ENCODE peak calls at places on chromosomes 12 and 14, in nine cellular contexts. One of them, this sample, is unnamed.

GRCh38 chr12:116434155-116435065 is 124.8 kb upstream of the MAP1LC3B2 start:
- DNase-seq in CD8-positive, alpha-beta memory T cell: no peak
- DNase-seq in Peyer's patch: peak; percentile 81
- DNase-seq in RWPE2: peak; percentile 80
- DNase-seq in IMR-90: peak; percentile 92
- DNase-seq in HepG2: no peak
- DNase-seq in neuronal stem cell: no peak
- DNase-seq in mesenchymal stem cell: peak; percentile 98
- DNase-seq in GM23248: peak; percentile 97
- DNase-seq in this sample: no peak

GRCh38 chr12:89344043-89344861 is 8.0 kb downstream of the DUSP6 start:
- DNase-seq in CD8-positive, alpha-beta memory T cell: no peak
- DNase-seq in Peyer's patch: no peak
- DNase-seq in RWPE2: no peak
- DNase-seq in IMR-90: no peak
- DNase-seq in HepG2: peak; percentile 68
- DNase-seq in neuronal stem cell: no peak
- DNase-seq in mesenchymal stem cell: no peak
- DNase-seq in GM23248: no peak
- DNase-seq in this sample: no peak

GRCh38 chr12:43337571-43338497 is 214.2 kb downstream of the ADAMTS20 start:
- DNase-seq in CD8-positive, alpha-beta memory T cell: no peak
- DNase-seq in Peyer's patch: no peak
- DNase-seq in RWPE2: no peak
- DNase-seq in IMR-90: peak; percentile 25
- DNase-seq in HepG2: no peak
- DNase-seq in neuronal stem cell: no peak
- DNase-seq in mesenchymal stem cell: no peak
- DNase-seq in GM23248: peak; percentile 66
- DNase-seq in this sample: no peak

GRCh38 chr12:91630118-91630517 is 447.5 kb upstream of the DCN start:
- DNase-seq in CD8-positive, alpha-beta memory T cell: no peak
- DNase-seq in Peyer's patch: no peak
- DNase-seq in RWPE2: no peak
- DNase-seq in IMR-90: no peak
- DNase-seq in HepG2: no peak
- DNase-seq in neuronal stem cell: no peak
- DNase-seq in mesenchymal stem cell: no peak
- DNase-seq in GM23248: no peak
- DNase-seq in this sample: no peak

GRCh38 chr12:94172031-94172430 is 23.7 kb downstream of the PLXNC1 start:
- DNase-seq in CD8-positive, alpha-beta memory T cell: no peak
- DNase-seq in Peyer's patch: no peak
- DNase-seq in RWPE2: no peak
- DNase-seq in IMR-90: peak; percentile 46
- DNase-seq in HepG2: peak; percentile 15
- DNase-seq in neuronal stem cell: no peak
- DNase-seq in mesenchymal stem cell: peak; percentile 87
- DNase-seq in GM23248: peak; percentile 10
- DNase-seq in this sample: no peak

GRCh38 chr14:102280376-102280962 is 24.5 kb downstream of the MOK start:
- DNase-seq in CD8-positive, alpha-beta memory T cell: no peak
- DNase-seq in Peyer's patch: no peak
- DNase-seq in RWPE2: peak; percentile 92
- DNase-seq in IMR-90: peak; percentile 99
- DNase-seq in HepG2: no peak
- DNase-seq in neuronal stem cell: no peak
- DNase-seq in mesenchymal stem cell: peak; percentile 84
- DNase-seq in GM23248: peak; percentile 98
- DNase-seq in this sample: no peak

GRCh38 chr12:104462931-104463339 is 6.2 kb downstream of the CHST11 start:
- DNase-seq in CD8-positive, alpha-beta memory T cell: peak; percentile 68
- DNase-seq in Peyer's patch: peak; percentile 64
- DNase-seq in RWPE2: no peak
- DNase-seq in IMR-90: no peak
- DNase-seq in HepG2: no peak
- DNase-seq in neuronal stem cell: no peak
- DNase-seq in mesenchymal stem cell: peak; percentile 65
- DNase-seq in GM23248: no peak
- DNase-seq in this sample: peak; percentile 57

GRCh38 chr14:22781606-22782000 is 15.1 kb downstream of the OXA1L start:
- DNase-seq in CD8-positive, alpha-beta memory T cell: no peak
- DNase-seq in Peyer's patch: no peak
- DNase-seq in RWPE2: no peak
- DNase-seq in IMR-90: peak; percentile 43
- DNase-seq in HepG2: no peak
- DNase-seq in neuronal stem cell: no peak
- DNase-seq in mesenchymal stem cell: peak; percentile 47
- DNase-seq in GM23248: peak; percentile 63
- DNase-seq in this sample: no peak

GRCh38 chr12:97943359-97943758 is 480.8 kb downstream of the RMST start:
- DNase-seq in CD8-positive, alpha-beta memory T cell: no peak
- DNase-seq in Peyer's patch: no peak
- DNase-seq in RWPE2: no peak
- DNase-seq in IMR-90: no peak
- DNase-seq in HepG2: no peak
- DNase-seq in neuronal stem cell: no peak
- DNase-seq in mesenchymal stem cell: no peak
- DNase-seq in GM23248: no peak
- DNase-seq in this sample: no peak

GRCh38 chr12:29710104-29710503 is 73.6 kb downstream of the TMTC1 start:
- DNase-seq in CD8-positive, alpha-beta memory T cell: no peak
- DNase-seq in Peyer's patch: no peak
- DNase-seq in RWPE2: no peak
- DNase-seq in IMR-90: no peak
- DNase-seq in HepG2: no peak
- DNase-seq in neuronal stem cell: peak; percentile 62
- DNase-seq in mesenchymal stem cell: peak; percentile 53
- DNase-seq in GM23248: peak; percentile 12
- DNase-seq in this sample: no peak

GRCh38 chr12:51890511-51891171 is 2.7 kb downstream of the ANKRD33 start:
- DNase-seq in CD8-positive, alpha-beta memory T cell: no peak
- DNase-seq in Peyer's patch: peak; percentile 41
- DNase-seq in RWPE2: peak; percentile 45
- DNase-seq in IMR-90: no peak
- DNase-seq in HepG2: no peak
- DNase-seq in neuronal stem cell: no peak
- DNase-seq in mesenchymal stem cell: no peak
- DNase-seq in GM23248: no peak
- DNase-seq in this sample: no peak

DNA sequence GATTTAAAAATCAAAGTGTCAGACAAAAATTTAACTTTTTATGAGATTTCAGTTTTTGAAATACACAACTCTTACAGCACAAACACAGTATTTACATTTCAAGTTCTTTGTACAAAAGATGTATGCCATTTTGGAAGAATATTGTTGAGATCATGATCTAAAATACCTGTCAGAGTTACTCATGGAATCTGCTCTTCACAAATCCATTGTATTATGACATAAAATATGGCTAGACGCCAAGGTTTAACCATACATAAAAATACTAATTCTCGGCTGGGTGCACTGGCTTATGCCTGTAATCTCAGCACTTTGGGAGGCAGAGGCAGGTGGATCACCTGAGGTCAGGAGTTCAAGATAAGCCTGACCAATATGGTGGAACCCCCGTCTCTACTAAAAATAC is 6.2 kb upstream of the SYCP3 start:
- DNase-seq in CD8-positive, alpha-beta memory T cell: no peak
- DNase-seq in Peyer's patch: no peak
- DNase-seq in RWPE2: no peak
- DNase-seq in IMR-90: no peak
- DNase-seq in HepG2: no peak
- DNase-seq in neuronal stem cell: no peak
- DNase-seq in mesenchymal stem cell: no peak
- DNase-seq in GM23248: no peak
- DNase-seq in this sample: no peak
- H3K36me3 ChIP-seq in CD8-positive, alpha-beta memory T cell: peaks cover 10% of the 10 kb centered on the region
- H3K36me3 ChIP-seq in Peyer's patch: no peaks in the 10 kb centered on the region
- H3K36me3 ChIP-seq in RWPE2: peaks cover 35% of the 10 kb centered on the region
- H3K36me3 ChIP-seq in IMR-90: peaks cover 24% of the 10 kb centered on the region
- H3K36me3 ChIP-seq in HepG2: peaks cover 49% of the 10 kb centered on the region
- H3K36me3 ChIP-seq in neuronal stem cell: peaks cover 1% of the 10 kb centered on the region
- H3K36me3 ChIP-seq in mesenchymal stem cell: peaks cover 92% of the 10 kb centered on the region
- H3K36me3 ChIP-seq in GM23248: peaks cover 38% of the 10 kb centered on the region
- H3K36me3 ChIP-seq in this sample: no peaks in the 10 kb centered on the region

GRCh38 chr14:36524874-36525745 is 5.1 kb upstream of the NKX2-1 start:
- DNase-seq in CD8-positive, alpha-beta memory T cell: no peak
- DNase-seq in Peyer's patch: no peak
- DNase-seq in RWPE2: no peak
- DNase-seq in IMR-90: no peak
- DNase-seq in HepG2: peak; percentile 74
- DNase-seq in neuronal stem cell: peak; percentile 81
- DNase-seq in mesenchymal stem cell: no peak
- DNase-seq in GM23248: peak; percentile 46
- DNase-seq in this sample: no peak

GRCh38 chr14:36522972-36523685 is 3.1 kb upstream of the NKX2-1 start:
- DNase-seq in CD8-positive, alpha-beta memory T cell: no peak
- DNase-seq in Peyer's patch: no peak
- DNase-seq in RWPE2: no peak
- DNase-seq in IMR-90: no peak
- DNase-seq in HepG2: no peak
- DNase-seq in neuronal stem cell: no peak
- DNase-seq in mesenchymal stem cell: no peak
- DNase-seq in GM23248: no peak
- DNase-seq in this sample: no peak

GRCh38 chr14:36522347-36522971 is 2.4 kb upstream of the NKX2-1 start:
- DNase-seq in CD8-positive, alpha-beta memory T cell: no peak
- DNase-seq in Peyer's patch: no peak
- DNase-seq in RWPE2: no peak
- DNase-seq in IMR-90: no peak
- DNase-seq in HepG2: no peak
- DNase-seq in neuronal stem cell: peak; percentile 48
- DNase-seq in mesenchymal stem cell: no peak
- DNase-seq in GM23248: no peak
- DNase-seq in this sample: no peak

GRCh38 chr14:36525746-36526099 is 5.7 kb upstream of the NKX2-1 start:
- DNase-seq in CD8-positive, alpha-beta memory T cell: no peak
- DNase-seq in Peyer's patch: no peak
- DNase-seq in RWPE2: no peak
- DNase-seq in IMR-90: no peak
- DNase-seq in HepG2: no peak
- DNase-seq in neuronal stem cell: no peak
- DNase-seq in mesenchymal stem cell: no peak
- DNase-seq in GM23248: no peak
- DNase-seq in this sample: no peak

GRCh38 chr14:36524220-36524837 is 4.3 kb upstream of the NKX2-1 start:
- DNase-seq in CD8-positive, alpha-beta memory T cell: no peak
- DNase-seq in Peyer's patch: no peak
- DNase-seq in RWPE2: no peak
- DNase-seq in IMR-90: no peak
- DNase-seq in HepG2: no peak
- DNase-seq in neuronal stem cell: peak; percentile 20
- DNase-seq in mesenchymal stem cell: no peak
- DNase-seq in GM23248: no peak
- DNase-seq in this sample: no peak
- H3K4me3 ChIP-seq in CD8-positive, alpha-beta memory T cell: no peak overlapping the region
- H3K4me3 ChIP-seq in Peyer's patch: no peak overlapping the region
- H3K4me3 ChIP-seq in RWPE2: no peak overlapping the region
- H3K4me3 ChIP-seq in IMR-90: no peak overlapping the region
- H3K4me3 ChIP-seq in HepG2: no peak overlapping the region
- H3K4me3 ChIP-seq in neuronal stem cell: no peak overlapping the region
- H3K4me3 ChIP-seq in mesenchymal stem cell: no peak overlapping the region
- H3K4me3 ChIP-seq in GM23248: no peak overlapping the region
- H3K4me3 ChIP-seq in this sample: no peak overlapping the region

GRCh38 chr14:104799239-104799599 is 1.7 kb upstream of the ZBTB42 start:
- DNase-seq in CD8-positive, alpha-beta memory T cell: no peak
- DNase-seq in Peyer's patch: no peak
- DNase-seq in RWPE2: no peak
- DNase-seq in IMR-90: no peak
- DNase-seq in HepG2: no peak
- DNase-seq in neuronal stem cell: no peak
- DNase-seq in mesenchymal stem cell: no peak
- DNase-seq in GM23248: no peak
- DNase-seq in this sample: no peak

GRCh38 chr14:104802120-104802912 is 1.4 kb downstream of the ZBTB42 start:
- DNase-seq in CD8-positive, alpha-beta memory T cell: no peak
- DNase-seq in Peyer's patch: no peak
- DNase-seq in RWPE2: no peak
- DNase-seq in IMR-90: no peak
- DNase-seq in HepG2: no peak
- DNase-seq in neuronal stem cell: no peak
- DNase-seq in mesenchymal stem cell: no peak
- DNase-seq in GM23248: no peak
- DNase-seq in this sample: no peak

GRCh38 chr14:104801284-104802119 is 601 bp downstream of the ZBTB42 start:
- DNase-seq in CD8-positive, alpha-beta memory T cell: no peak
- DNase-seq in Peyer's patch: peak; percentile 57
- DNase-seq in RWPE2: no peak
- DNase-seq in IMR-90: no peak
- DNase-seq in HepG2: no peak
- DNase-seq in neuronal stem cell: no peak
- DNase-seq in mesenchymal stem cell: no peak
- DNase-seq in GM23248: no peak
- DNase-seq in this sample: no peak

GRCh38 chr14:104799657-104800599 is 973 bp upstream of the ZBTB42 start:
- DNase-seq in CD8-positive, alpha-beta memory T cell: peak; percentile 89
- DNase-seq in Peyer's patch: peak; percentile 95
- DNase-seq in RWPE2: no peak
- DNase-seq in IMR-90: peak; percentile 67
- DNase-seq in HepG2: peak; percentile 76
- DNase-seq in neuronal stem cell: no peak
- DNase-seq in mesenchymal stem cell: peak; percentile 83
- DNase-seq in GM23248: peak; percentile 78
- DNase-seq in this sample: peak; percentile 72

DNA sequence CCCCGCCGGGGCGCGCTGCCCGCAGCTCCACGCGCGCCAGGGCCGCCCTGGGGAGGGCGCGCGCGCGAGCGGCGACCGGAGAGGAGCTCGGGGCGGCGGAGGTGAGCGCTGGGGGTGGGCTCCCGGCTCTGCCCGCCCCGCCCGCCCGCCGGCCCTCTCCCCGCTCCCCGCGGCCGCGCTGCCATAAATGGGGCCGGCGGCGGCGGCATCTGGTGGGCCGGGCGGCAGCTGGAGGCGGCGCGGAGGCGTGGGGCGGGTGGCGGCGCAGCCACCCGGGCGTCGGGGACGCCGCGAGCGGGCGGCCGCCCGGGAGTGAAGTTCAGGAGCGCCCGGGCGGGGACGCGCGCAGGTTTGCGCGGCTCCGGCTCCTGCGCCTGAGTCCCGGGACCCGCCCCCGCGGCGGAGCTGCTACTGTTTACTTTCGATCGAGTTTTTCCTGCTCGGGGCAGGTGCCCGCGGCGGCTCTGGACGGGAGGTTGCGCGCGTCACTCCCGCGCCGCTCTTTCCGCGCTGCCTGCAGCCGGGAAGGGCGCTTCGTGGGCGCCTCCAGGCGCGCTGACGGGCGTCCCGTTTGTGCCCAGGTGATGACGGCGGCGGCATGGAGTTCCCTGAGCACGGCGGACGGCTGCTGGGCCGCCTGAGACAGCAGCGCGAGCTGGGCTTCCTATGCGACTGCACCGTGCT is at the start of gene ZBTB42:
- DNase-seq in CD8-positive, alpha-beta memory T cell: peak; percentile 82
- DNase-seq in Peyer's patch: peak; percentile 94
- DNase-seq in RWPE2: no peak
- DNase-seq in IMR-90: peak; percentile 48
- DNase-seq in HepG2: peak; percentile 54
- DNase-seq in neuronal stem cell: no peak
- DNase-seq in mesenchymal stem cell: peak; percentile 64
- DNase-seq in GM23248: peak; percentile 70
- DNase-seq in this sample: peak; percentile 69
- H3K27ac ChIP-seq in CD8-positive, alpha-beta memory T cell: peak within 1 kb of the TSS; percentile 59
- H3K27ac ChIP-seq in Peyer's patch: peak within 1 kb of the TSS; percentile 95
- H3K27ac ChIP-seq in RWPE2: peak within 1 kb of the TSS; percentile 9
- H3K27ac ChIP-seq in IMR-90: peak within 1 kb of the TSS; percentile 23
- H3K27ac ChIP-seq in HepG2: peak within 1 kb of the TSS; percentile 74
- H3K27ac ChIP-seq in neuronal stem cell: no peak within 1 kb of the TSS
- H3K27ac ChIP-seq in mesenchymal stem cell: peak within 1 kb of the TSS; percentile 40
- H3K27ac ChIP-seq in GM23248: no peak within 1 kb of the TSS
- H3K27ac ChIP-seq in this sample: peak within 1 kb of the TSS; percentile 63

GRCh38 chr12:109949089-109949488 is 47.1 kb downstream of the GIT2 start:
- DNase-seq in CD8-positive, alpha-beta memory T cell: no peak
- DNase-seq in Peyer's patch: peak; percentile 59
- DNase-seq in RWPE2: no peak
- DNase-seq in IMR-90: peak; percentile 79
- DNase-seq in HepG2: peak; percentile 99
- DNase-seq in neuronal stem cell: no peak
- DNase-seq in mesenchymal stem cell: peak; percentile 55
- DNase-seq in GM23248: peak; percentile 52
- DNase-seq in this sample: no peak
- H3K36me3 ChIP-seq in CD8-positive, alpha-beta memory T cell: peaks cover 58% of the 10 kb centered on the region
- H3K36me3 ChIP-seq in Peyer's patch: no peaks in the 10 kb centered on the region
- H3K36me3 ChIP-seq in RWPE2: peaks cover 73% of the 10 kb centered on the region
- H3K36me3 ChIP-seq in IMR-90: peaks cover 25% of the 10 kb centered on the region
- H3K36me3 ChIP-seq in HepG2: peaks cover 36% of the 10 kb centered on the region
- H3K36me3 ChIP-seq in neuronal stem cell: peaks cover 11% of the 10 kb centered on the region
- H3K36me3 ChIP-seq in mesenchymal stem cell: peaks cover 79% of the 10 kb centered on the region
- H3K36me3 ChIP-seq in GM23248: peaks cover 38% of the 10 kb centered on the region
- H3K36me3 ChIP-seq in this sample: peaks cover 51% of the 10 kb centered on the region

This sample was measured in effector memory CD4-positive, alpha-beta T cell.